ENCODE peak calls at places on chromosome 21, in six cellular contexts. Y, T, P, D, Q and C are unnamed samples.

GRCh38 chr21:21025742-21026141 is 27.5 kb downstream of the NCAM2 start:
- DNase-seq in D (no peak), Q (no peak), P (no peak), Y (no peak), T (no peak), C (no peak)

GRCh38 chr21:35399706-35400105 is 350.6 kb upstream of the RUNX1 start:
- DNase-seq in P (no peak), Q (no peak), T (no peak), D (no peak), Y (no peak), C (no peak)

GRCh38 chr21:43287111-43287973 is 118.5 kb downstream of the CRYAA start:
- DNase-seq in Q (no peak), T (no peak), Y (peak), D (peak), P (no peak), C (peak)

GRCh38 chr21:30463713-30464112 is 16.5 kb downstream of the KRTAP19-1 start:
- DNase-seq in Q (no peak), T (no peak), D (no peak), P (no peak), Y (no peak), C (no peak)

GRCh38 chr21:17514124-17514481 is 1.3 kb downstream of the CXADR start:
- DNase-seq in P (no peak), D (no peak), Q (no peak), Y (no peak), T (no peak), C (no peak)

GRCh38 chr21:38721983-38722382 is 83.7 kb upstream of the ETS2 start:
- DNase-seq in D (no peak), P (no peak), Y (no peak), T (no peak), Q (no peak), C (no peak)

GRCh38 chr21:14617040-14617393 is 70.9 kb upstream of the SAMSN1 start:
- DNase-seq in Y (no peak), T (no peak), P (no peak), D (no peak), Q (no peak), C (no peak)

GRCh38 chr21:29382029-29382654 is 83.4 kb downstream of the BACH1 start:
- DNase-seq in P (no peak), T (no peak), Q (no peak), D (no peak), Y (no peak), C (no peak)

GRCh38 chr21:29235714-29236197 is 63.0 kb upstream of the BACH1 start:
- DNase-seq in Y (no peak), D (no peak), P (no peak), T (no peak), Q (no peak), C (no peak)

GRCh38 chr21:27476696-27477095 is 509.8 kb upstream of the ADAMTS5 start:
- DNase-seq in Y (no peak), D (no peak), T (no peak), Q (no peak), P (no peak), C (no peak)

GRCh38 chr21:41931041-41931451 is 22.8 kb downstream of the C2CD2 start:
- DNase-seq in Y (no peak), Q (no peak), T (no peak), P (no peak), D (no peak), C (peak)
- H3K27ac ChIP-seq in Y (no peak), Q (no peak), T (no peak), P (no peak), D (no peak), C (no peak)

DNA sequence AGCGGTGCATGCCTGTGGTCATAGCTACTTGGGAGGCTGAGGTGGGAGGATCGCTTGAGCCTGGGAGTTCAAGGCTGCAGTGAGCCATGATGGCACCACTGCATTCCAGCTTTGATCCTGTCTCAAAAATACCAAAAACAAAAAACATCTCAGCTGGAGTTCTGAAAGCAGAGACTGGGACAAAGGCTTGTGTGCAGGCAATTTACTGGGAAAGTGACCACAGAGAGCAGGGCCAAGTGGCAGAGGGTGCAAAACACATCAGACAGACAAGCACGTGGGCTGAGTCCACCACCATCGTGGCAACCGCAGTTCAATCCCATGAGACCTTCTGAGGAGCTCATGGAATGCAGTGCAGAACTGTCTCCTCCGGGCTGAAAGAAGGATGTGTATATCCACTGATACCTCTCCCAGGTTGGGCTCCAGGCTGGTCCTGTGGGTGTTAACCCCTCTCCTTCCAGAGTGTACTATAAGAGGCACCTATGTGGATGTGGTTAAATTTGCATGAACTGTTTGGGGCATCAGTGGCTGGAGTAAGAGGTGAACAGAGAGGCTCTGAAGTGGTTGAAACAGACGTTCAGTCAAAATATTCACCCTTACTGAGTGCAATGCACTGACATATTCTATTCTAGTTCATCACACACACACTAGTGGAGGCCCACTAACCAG is 10.8 kb downstream of the PIGP start:
- DNase-seq in D (no peak), P (no peak), T (no peak), Q (no peak), Y (no peak), C (no peak)
- H3K27ac ChIP-seq in D (no peak), P (no peak), T (no peak), Q (no peak), Y (no peak), C (no peak)

DNA sequence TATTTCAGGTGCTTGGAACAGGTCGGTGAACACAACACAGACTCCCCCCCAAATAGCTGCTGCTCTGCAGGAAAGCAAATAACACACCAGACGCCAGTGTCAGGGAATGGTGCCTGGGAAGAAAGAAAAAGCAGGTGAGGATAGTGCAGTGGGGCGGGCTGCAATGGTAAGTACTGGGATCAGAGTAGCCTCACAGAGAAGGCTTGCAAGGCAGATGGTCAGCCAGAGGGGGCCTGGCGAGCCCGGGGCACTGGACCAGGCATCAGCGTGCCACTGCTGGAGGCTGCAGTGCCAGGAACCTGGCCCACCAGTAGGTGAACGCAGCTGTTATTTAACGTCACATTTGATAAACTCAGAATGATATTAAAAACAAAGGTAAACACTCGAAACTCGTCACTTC is 60.0 kb downstream of the POFUT2 start:
- DNase-seq in Q (no peak), D (no peak), Y (no peak), T (no peak), P (no peak), C (no peak)
- H3K27ac ChIP-seq in Q (peak), D (no peak), Y (no peak), T (no peak), P (peak), C (no peak)

DNA sequence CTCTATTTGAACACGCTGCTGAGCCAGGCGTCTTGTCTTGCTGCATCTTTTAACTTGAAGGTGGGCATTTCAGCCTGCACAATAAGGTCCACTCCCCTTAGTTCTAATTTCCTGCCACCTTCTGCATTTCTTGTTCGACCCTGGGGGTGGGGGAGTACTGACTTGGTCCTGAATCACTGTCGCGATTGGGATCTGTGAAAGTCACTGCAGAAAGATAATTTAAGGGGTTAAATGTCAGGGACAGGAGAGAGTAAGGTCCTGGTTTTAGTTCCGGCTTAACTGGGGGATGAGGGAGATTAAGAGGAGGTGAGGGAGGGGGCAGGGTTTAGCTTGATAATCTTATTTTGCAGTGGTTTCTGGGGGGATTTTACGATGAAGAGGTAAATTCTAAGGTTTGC is 128.1 kb downstream of the MRPS6 start:
- DNase-seq in Q (no peak), Y (no peak), D (no peak), T (no peak), P (no peak), C (no peak)
- H3K27ac ChIP-seq in Q (no peak), Y (peak), D (no peak), T (peak), P (no peak), C (peak)

GRCh38 chr21:45976666-45977335 is 4.8 kb upstream of the COL6A1 start:
- DNase-seq in D (no peak), Y (peak), P (no peak), Q (no peak), T (no peak), C (no peak)
- H3K27ac ChIP-seq in D (no peak), Y (peak), P (no peak), Q (no peak), T (peak), C (peak)

GRCh38 chr21:32393677-32394001 is 827 bp upstream of the URB1 start:
- DNase-seq in T (no peak), P (no peak), Y (no peak), Q (no peak), D (no peak), C (no peak)
- H3K27ac ChIP-seq in T (peak), P (peak), Y (peak), Q (peak), D (no peak), C (peak)

GRCh38 chr21:25939396-25939761 is 204.6 kb downstream of the GABPA start:
- DNase-seq in T (no peak), Q (no peak), D (no peak), P (no peak), Y (no peak), C (no peak)

GRCh38 chr21:25944672-25945213 is 210.0 kb downstream of the GABPA start:
- DNase-seq in T (no peak), Q (no peak), P (no peak), D (no peak), Y (no peak), C (no peak)

GRCh38 chr21:25942145-25942544 is 207.4 kb downstream of the GABPA start:
- DNase-seq in T (no peak), Q (no peak), P (no peak), D (no peak), Y (no peak), C (no peak)

GRCh38 chr21:25938673-25939395 is 204.1 kb downstream of the GABPA start:
- DNase-seq in Q (no peak), T (peak), D (no peak), Y (peak), P (no peak), C (no peak)

GRCh38 chr21:25944082-25944481 is 209.3 kb downstream of the GABPA start:
- DNase-seq in Y (no peak), P (no peak), Q (no peak), T (no peak), D (no peak), C (no peak)
- H3K27ac ChIP-seq in Y (no peak), P (no peak), Q (no peak), T (no peak), D (no peak), C (no peak)